ENCODE peak calls at places on chromosomes 7 and 10, in nine cellular contexts. O is spleen, J is H54, C is uterus, D is endothelial cell of umbilical vein, P is tibial nerve, I is transverse colon, X is erythroblast, W is A549. F is an unnamed sample.

GRCh38 chr7:122310119-122311021 is 5.8 kb upstream of the FEZF1 start:
- DNase-seq in O (no peak), J (no peak), C (no peak), D (peak; percentile 38), P (no peak), I (no peak), X (no peak), W (no peak), F (no peak)

GRCh38 chr7:97639036-97639435 is 92.8 kb upstream of the TAC1 start:
- DNase-seq in O (no peak), J (no peak), C (no peak), D (no peak), P (no peak), I (no peak), X (no peak), W (no peak), F (no peak)

GRCh38 chr7:4144801-4145470 is 537.2 kb upstream of the FOXK1 start:
- DNase-seq in O (peak; percentile 75), J (no peak), C (peak; percentile 76), D (peak; percentile 2), P (peak; percentile 17), I (peak; percentile 21), X (no peak), W (no peak), F (no peak)

GRCh38 chr7:47073284-47073683 is 508.6 kb downstream of the TNS3 start:
- DNase-seq in O (no peak), J (no peak), C (no peak), D (no peak), P (no peak), I (no peak), X (no peak), W (no peak), F (no peak)

GRCh38 chr7:131164025-131164899 is 163.4 kb upstream of the MKLN1 start:
- DNase-seq in O (no peak), J (no peak), C (no peak), D (peak; percentile 11), P (no peak), I (no peak), X (no peak), W (peak; percentile 96), F (no peak)

GRCh38 chr7:152341914-152342236 is 93.9 kb downstream of the KMT2C start:
- DNase-seq in O (no peak), J (no peak), C (no peak), D (no peak), P (no peak), I (no peak), X (no peak), W (no peak), F (no peak)

GRCh38 chr7:13197501-13197900 is 510.1 kb downstream of the ARL4A start:
- DNase-seq in O (no peak), J (no peak), C (no peak), D (no peak), P (no peak), I (no peak), X (no peak), W (no peak), F (no peak)

GRCh38 chr7:18666107-18666728 is 170.7 kb downstream of the HDAC9 start:
- DNase-seq in O (peak; percentile 92), J (peak; percentile 55), C (peak; percentile 70), D (peak; percentile 62), P (peak; percentile 84), I (peak; percentile 81), X (peak; percentile 82), W (peak; percentile 72), F (peak; percentile 16)

GRCh38 chr10:33155720-33156638 is 178.5 kb downstream of the NRP1 start:
- DNase-seq in O (no peak), J (no peak), C (no peak), D (no peak), P (no peak), I (no peak), X (peak; percentile 16), W (peak; percentile 98), F (peak; percentile 29)

GRCh38 chr10:129956285-129956649 is 7.8 kb downstream of the EBF3 start:
- DNase-seq in O (no peak), J (no peak), C (no peak), D (no peak), P (no peak), I (no peak), X (no peak), W (no peak), F (no peak)

GRCh38 chr10:11177926-11178453 is 160.3 kb downstream of the CELF2 start:
- DNase-seq in O (peak; percentile 84), J (no peak), C (no peak), D (no peak), P (no peak), I (peak; percentile 41), X (no peak), W (no peak), F (no peak)

GRCh38 chr10:76067447-76067846 is 636.0 kb downstream of the LRMDA start:
- DNase-seq in O (no peak), J (no peak), C (no peak), D (no peak), P (no peak), I (no peak), X (no peak), W (no peak), F (no peak)

GRCh38 chr7:37448057-37448636 is 517 bp downstream of the ELMO1 start:
- DNase-seq in O (no peak), J (no peak), C (peak; percentile 19), D (no peak), P (no peak), I (peak; percentile 17), X (no peak), W (no peak), F (peak; percentile 36)

GRCh38 chr10:104022020-104022419 is 55.1 kb downstream of the SLK start:
- DNase-seq in O (no peak), J (no peak), C (no peak), D (peak; percentile 46), P (no peak), I (no peak), X (no peak), W (no peak), F (no peak)

GRCh38 chr10:7559447-7559846 is 107.3 kb downstream of the ITIH5 start:
- DNase-seq in O (no peak), J (no peak), C (no peak), D (no peak), P (no peak), I (no peak), X (no peak), W (no peak), F (no peak)

GRCh38 chr7:50679218-50680007 is 103.3 kb downstream of the GRB10 start:
- DNase-seq in O (no peak), J (peak; percentile 33), C (no peak), D (peak; percentile 41), P (no peak), I (no peak), X (peak; percentile 53), W (peak; percentile 56), F (no peak)

GRCh38 chr10:100109670-100110069 is 28.0 kb upstream of the CPN1 start:
- DNase-seq in O (no peak), J (no peak), C (no peak), D (no peak), P (no peak), I (no peak), X (no peak), W (no peak), F (no peak)

GRCh38 chr7:114825423-114825951 is 96.4 kb upstream of the MDFIC start:
- DNase-seq in O (no peak), J (no peak), C (no peak), D (no peak), P (no peak), I (no peak), X (no peak), W (peak; percentile 9), F (no peak)

GRCh38 chr10:34213805-34214197 is 601.3 kb downstream of the PARD3 start:
- DNase-seq in O (no peak), J (no peak), C (no peak), D (no peak), P (no peak), I (no peak), X (no peak), W (no peak), F (no peak)

GRCh38 chr10:121576139-121576538 is 22.1 kb downstream of the FGFR2 start:
- DNase-seq in O (no peak), J (no peak), C (no peak), D (no peak), P (no peak), I (no peak), X (no peak), W (no peak), F (no peak)

GRCh38 chr7:137718360-137718759 is 128.4 kb downstream of the DGKI start:
- DNase-seq in O (no peak), J (no peak), C (no peak), D (no peak), P (no peak), I (no peak), X (no peak), W (no peak), F (no peak)

GRCh38 chr7:26375604-26376207 is 84.0 kb downstream of the SNX10 start:
- DNase-seq in O (no peak), J (no peak), C (no peak), D (peak; percentile 61), P (no peak), I (no peak), X (peak; percentile 41), W (no peak), F (no peak)
- TF ChIP-seq POLR2A in O (no peak), J (no peak), C (no peak), D (no peak), P (no peak), I (no peak), X (no peak), W (no peak), F (no peak)

GRCh38 chr7:2873686-2874551 is 29.8 kb upstream of the GNA12 start:
- DNase-seq in O (no peak), J (peak; percentile 96), C (no peak), D (peak; percentile 91), P (no peak), I (no peak), X (no peak), W (peak; percentile 73), F (no peak)
- TF ChIP-seq POLR2A in O (no peak), J (peak; percentile 99), C (no peak), D (peak; percentile 100), P (no peak), I (no peak), X (peak; percentile 17), W (peak; percentile 90), F (peak; percentile 96)

GRCh38 chr10:86065711-86066251 is 300.8 kb downstream of the GRID1 start:
- DNase-seq in O (peak; percentile 47), J (no peak), C (no peak), D (no peak), P (no peak), I (no peak), X (no peak), W (no peak), F (no peak)
- TF ChIP-seq POLR2A in O (no peak), J (no peak), C (no peak), D (no peak), P (no peak), I (no peak), X (no peak), W (no peak), F (no peak)

GRCh38 chr7:143929224-143929920 is 5.7 kb upstream of the OR2F2 start:
- DNase-seq in O (no peak), J (no peak), C (no peak), D (no peak), P (no peak), I (no peak), X (no peak), W (no peak), F (no peak)

DNA sequence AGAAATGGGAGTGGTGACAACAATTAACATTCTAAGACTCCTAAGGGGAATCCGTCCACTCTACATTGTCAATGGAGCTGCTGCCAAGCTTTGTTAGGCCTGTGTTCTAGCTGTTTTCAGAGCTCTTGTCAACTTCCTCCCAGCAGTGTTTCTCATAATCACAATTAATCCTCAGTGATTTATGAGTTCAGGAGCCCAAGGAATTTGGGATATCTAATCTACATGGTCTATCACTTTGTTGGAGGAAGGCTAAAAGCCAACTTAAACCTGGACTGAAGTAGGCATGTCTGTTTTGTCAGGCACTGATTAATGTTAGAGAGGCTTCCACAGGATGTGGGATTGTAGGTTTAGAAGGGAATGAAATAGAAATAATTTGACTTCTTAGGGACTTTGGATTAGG is 10.2 kb upstream of the OR2F2 start:
- DNase-seq in O (no peak), J (no peak), C (no peak), D (no peak), P (no peak), I (no peak), X (no peak), W (no peak), F (no peak)
- TF ChIP-seq POLR2A in O (no peak), J (no peak), C (no peak), D (no peak), P (no peak), I (no peak), X (no peak), W (no peak), F (no peak)